ENCODE peak calls at places on chromosomes 7 and 10, in seven cellular contexts. W, V, I, M, T, J and N are unnamed samples.

GRCh38 chr10:29317027-29317420 is 28.2 kb downstream of the LYZL1 start:
- DNase-seq in W (no peak), V (no peak), I (peak; percentile 54), M (no peak), T (no peak), J (no peak), N (no peak)

GRCh38 chr7:56079450-56080185 is 13.1 kb downstream of the PHKG1 start:
- DNase-seq in W (no peak), V (no peak), I (peak; percentile 79), M (peak; percentile 95), T (no peak), J (no peak), N (peak; percentile 39)

GRCh38 chr10:1629326-1630036 is 107.8 kb downstream of the ADARB2 start:
- DNase-seq in W (no peak), V (no peak), I (no peak), M (no peak), T (no peak), J (no peak), N (no peak)

GRCh38 chr10:14378387-14378960 is 47.8 kb upstream of the FRMD4A start:
- DNase-seq in W (no peak), V (no peak), I (no peak), M (no peak), T (no peak), J (no peak), N (no peak)

GRCh38 chr7:45221266-45221665 is 63.7 kb downstream of the RAMP3 start:
- DNase-seq in W (no peak), V (no peak), I (no peak), M (no peak), T (no peak), J (no peak), N (no peak)

GRCh38 chr10:63986536-63986935 is 465.3 kb downstream of the REEP3 start:
- DNase-seq in W (no peak), V (no peak), I (no peak), M (no peak), T (no peak), J (no peak), N (no peak)

GRCh38 chr7:27165655-27166474 is 528 bp upstream of the HOXA9 start:
- DNase-seq in W (no peak), V (no peak), I (no peak), M (no peak), T (no peak), J (no peak), N (no peak)

GRCh38 chr10:75451927-75452326 is 20.5 kb downstream of the LRMDA start:
- DNase-seq in W (no peak), V (no peak), I (no peak), M (no peak), T (no peak), J (no peak), N (no peak)

GRCh38 chr7:6398943-6399342 is 48.8 kb downstream of the DAGLB start:
- DNase-seq in W (no peak), V (no peak), I (peak; percentile 34), M (no peak), T (no peak), J (no peak), N (no peak)

GRCh38 chr7:151690597-151690996 is 170.9 kb upstream of the RHEB start:
- DNase-seq in W (no peak), V (no peak), I (peak; percentile 46), M (no peak), T (no peak), J (no peak), N (peak; percentile 43)

GRCh38 chr7:95327356-95327755 is 3.0 kb upstream of the PON1 start:
- DNase-seq in W (no peak), V (no peak), I (peak; percentile 50), M (no peak), T (no peak), J (no peak), N (no peak)

GRCh38 chr10:132555648-132556575 is 18.3 kb downstream of the INPP5A start:
- DNase-seq in W (no peak), V (no peak), I (no peak), M (no peak), T (no peak), J (no peak), N (no peak)

GRCh38 chr7:110881731-110882130 is 209.2 kb upstream of the LRRN3 start:
- DNase-seq in W (no peak), V (no peak), I (peak; percentile 16), M (no peak), T (no peak), J (no peak), N (no peak)

GRCh38 chr10:61963669-61964058 is 62.2 kb downstream of the ARID5B start:
- DNase-seq in W (no peak), V (no peak), I (no peak), M (no peak), T (no peak), J (no peak), N (no peak)

GRCh38 chr7:1243290-1243963 is 10.8 kb downstream of the UNCX start:
- DNase-seq in W (no peak), V (no peak), I (no peak), M (no peak), T (no peak), J (no peak), N (no peak)

GRCh38 chr7:64878684-64879083 is 24.4 kb upstream of the ZNF273 start:
- DNase-seq in W (no peak), V (no peak), I (no peak), M (no peak), T (no peak), J (no peak), N (no peak)

GRCh38 chr10:112653851-112654250 is 206.8 kb downstream of the VTI1A start:
- DNase-seq in W (no peak), V (no peak), I (no peak), M (no peak), T (no peak), J (no peak), N (no peak)

GRCh38 chr10:33695536-33695935 is 361.1 kb upstream of the NRP1 start:
- DNase-seq in W (no peak), V (no peak), I (no peak), M (no peak), T (no peak), J (no peak), N (no peak)

GRCh38 chr7:151735854-151736402 is 141.0 kb downstream of the PRKAG2 start:
- DNase-seq in W (peak; percentile 67), V (no peak), I (no peak), M (no peak), T (no peak), J (no peak), N (no peak)

GRCh38 chr7:45575501-45576248 is 1.5 kb downstream of the ADCY1 start:
- DNase-seq in W (no peak), V (no peak), I (no peak), M (no peak), T (no peak), J (no peak), N (no peak)

GRCh38 chr10:79413196-79413595 is 32.2 kb downstream of the ZCCHC24 start:
- DNase-seq in W (no peak), V (no peak), I (peak; percentile 58), M (no peak), T (no peak), J (no peak), N (peak; percentile 63)

GRCh38 chr7:44415047-44415446 is 75.4 kb downstream of the NUDCD3 start:
- DNase-seq in W (no peak), V (no peak), I (peak; percentile 50), M (no peak), T (no peak), J (no peak), N (peak; percentile 38)

GRCh38 chr7:134903073-134903790 is 83.1 kb upstream of the AGBL3 start:
- DNase-seq in W (no peak), V (no peak), I (peak; percentile 25), M (no peak), T (no peak), J (no peak), N (no peak)

GRCh38 chr10:118311505-118311904 is 30.6 kb downstream of the FAM204A start:
- DNase-seq in W (no peak), V (no peak), I (no peak), M (no peak), T (no peak), J (no peak), N (no peak)

GRCh38 chr10:11058014-11058413 is 40.3 kb downstream of the CELF2 start:
- DNase-seq in W (no peak), V (no peak), I (no peak), M (no peak), T (no peak), J (no peak), N (no peak)

GRCh38 chr10:99394761-99395386 is 35.5 kb downstream of the GOT1 start:
- DNase-seq in W (no peak), V (no peak), I (no peak), M (peak; percentile 67), T (no peak), J (no peak), N (no peak)

GRCh38 chr10:94002156-94002555 is 8.4 kb downstream of the PLCE1 start:
- DNase-seq in W (no peak), V (no peak), I (no peak), M (no peak), T (no peak), J (no peak), N (peak; percentile 37)

GRCh38 chr10:33193867-33194521 is 140.5 kb downstream of the NRP1 start:
- DNase-seq in W (no peak), V (no peak), I (peak; percentile 92), M (no peak), T (no peak), J (no peak), N (peak; percentile 28)

GRCh38 chr7:157674715-157675426 is 338.1 kb downstream of the DNAJB6 start:
- DNase-seq in W (no peak), V (no peak), I (no peak), M (no peak), T (no peak), J (no peak), N (peak; percentile 10)

GRCh38 chr7:40700653-40701475 is 566.1 kb downstream of the SUGCT start:
- DNase-seq in W (no peak), V (no peak), I (peak; percentile 38), M (no peak), T (no peak), J (no peak), N (peak; percentile 90)

GRCh38 chr10:95374597-95375209 is 83.9 kb upstream of the PDLIM1 start:
- DNase-seq in W (peak; percentile 90), V (no peak), I (peak; percentile 82), M (peak; percentile 25), T (peak; percentile 59), J (peak; percentile 28), N (peak; percentile 76)

GRCh38 chr7:121330053-121330833 is 1.4 kb downstream of the WNT16 start:
- DNase-seq in W (peak; percentile 21), V (no peak), I (peak; percentile 32), M (no peak), T (no peak), J (no peak), N (peak; percentile 42)

GRCh38 chr10:62376064-62377025 is 2.2 kb downstream of the ZNF365 start:
- DNase-seq in W (no peak), V (no peak), I (no peak), M (no peak), T (no peak), J (no peak), N (no peak)